ENCODE peak calls at places on chromosomes 11 and 22, in eight cellular contexts. One of them, this sample, is unnamed. For H3K4me1, the result is how much of the 10 kb centered on the place peaks cover.

GRCh38 chr11:46075168-46075567 is 46.1 kb downstream of the PHF21A start:
- DNase-seq in neural progenitor cell: no peak
- DNase-seq in small intestine: no peak
- DNase-seq in body of pancreas: no peak
- DNase-seq in cardiac muscle cell: no peak
- DNase-seq in upper lobe of left lung: no peak
- DNase-seq in CD8-positive, alpha-beta memory T cell: no peak
- DNase-seq in heart right ventricle: no peak
- DNase-seq in this sample: no peak

GRCh38 chr22:36036167-36036624 is 7.6 kb upstream of the RBFOX2 start:
- DNase-seq in CD8-positive, alpha-beta memory T cell: no peak
- DNase-seq in neural progenitor cell: no peak
- DNase-seq in small intestine: peak
- DNase-seq in heart right ventricle: no peak
- DNase-seq in cardiac muscle cell: no peak
- DNase-seq in body of pancreas: no peak
- DNase-seq in upper lobe of left lung: no peak
- DNase-seq in this sample: no peak

GRCh38 chr11:126109941-126110731 is 47.5 kb upstream of the CDON start:
- DNase-seq in upper lobe of left lung: no peak
- DNase-seq in body of pancreas: no peak
- DNase-seq in cardiac muscle cell: no peak
- DNase-seq in CD8-positive, alpha-beta memory T cell: no peak
- DNase-seq in small intestine: no peak
- DNase-seq in neural progenitor cell: no peak
- DNase-seq in heart right ventricle: peak
- DNase-seq in this sample: peak

GRCh38 chr11:61270354-61271070 is 24.6 kb downstream of the VWCE start:
- DNase-seq in body of pancreas: no peak
- DNase-seq in small intestine: no peak
- DNase-seq in CD8-positive, alpha-beta memory T cell: no peak
- DNase-seq in upper lobe of left lung: no peak
- DNase-seq in cardiac muscle cell: no peak
- DNase-seq in neural progenitor cell: no peak
- DNase-seq in heart right ventricle: no peak
- DNase-seq in this sample: no peak

GRCh38 chr22:46800102-46800857 is 37.8 kb downstream of the TBC1D22A start:
- DNase-seq in heart right ventricle: no peak
- DNase-seq in neural progenitor cell: no peak
- DNase-seq in CD8-positive, alpha-beta memory T cell: no peak
- DNase-seq in cardiac muscle cell: no peak
- DNase-seq in upper lobe of left lung: no peak
- DNase-seq in body of pancreas: no peak
- DNase-seq in small intestine: no peak
- DNase-seq in this sample: no peak

GRCh38 chr22:26610072-26610958 is 7.5 kb downstream of the CRYBB1 start:
- DNase-seq in body of pancreas: no peak
- DNase-seq in upper lobe of left lung: no peak
- DNase-seq in neural progenitor cell: no peak
- DNase-seq in small intestine: peak
- DNase-seq in heart right ventricle: peak
- DNase-seq in cardiac muscle cell: no peak
- DNase-seq in CD8-positive, alpha-beta memory T cell: peak
- DNase-seq in this sample: peak

GRCh38 chr11:109772846-109773400 is 320.3 kb upstream of the ZC3H12C start:
- DNase-seq in cardiac muscle cell: no peak
- DNase-seq in CD8-positive, alpha-beta memory T cell: no peak
- DNase-seq in neural progenitor cell: no peak
- DNase-seq in heart right ventricle: no peak
- DNase-seq in body of pancreas: no peak
- DNase-seq in small intestine: no peak
- DNase-seq in upper lobe of left lung: no peak
- DNase-seq in this sample: no peak

GRCh38 chr11:60951909-60952741 is at the start of gene SLC15A3:
- DNase-seq in cardiac muscle cell: no peak
- DNase-seq in neural progenitor cell: peak
- DNase-seq in CD8-positive, alpha-beta memory T cell: peak
- DNase-seq in heart right ventricle: peak
- DNase-seq in small intestine: peak
- DNase-seq in upper lobe of left lung: peak
- DNase-seq in body of pancreas: no peak
- DNase-seq in this sample: peak

GRCh38 chr22:50730013-50730891 is 7.8 kb upstream of the ACR start:
- DNase-seq in upper lobe of left lung: peak
- DNase-seq in heart right ventricle: no peak
- DNase-seq in body of pancreas: no peak
- DNase-seq in CD8-positive, alpha-beta memory T cell: no peak
- DNase-seq in neural progenitor cell: no peak
- DNase-seq in small intestine: no peak
- DNase-seq in cardiac muscle cell: no peak
- DNase-seq in this sample: no peak

GRCh38 chr11:89491141-89491690 is at the start of gene NOX4:
- DNase-seq in upper lobe of left lung: no peak
- DNase-seq in small intestine: no peak
- DNase-seq in heart right ventricle: peak
- DNase-seq in CD8-positive, alpha-beta memory T cell: no peak
- DNase-seq in neural progenitor cell: peak
- DNase-seq in cardiac muscle cell: peak
- DNase-seq in body of pancreas: no peak
- DNase-seq in this sample: peak

GRCh38 chr11:6095798-6096197 is 11.7 kb upstream of the OR56B4 start:
- DNase-seq in cardiac muscle cell: no peak
- DNase-seq in neural progenitor cell: no peak
- DNase-seq in upper lobe of left lung: no peak
- DNase-seq in small intestine: no peak
- DNase-seq in heart right ventricle: no peak
- DNase-seq in body of pancreas: no peak
- DNase-seq in CD8-positive, alpha-beta memory T cell: no peak
- DNase-seq in this sample: no peak
- H3K4me1 ChIP-seq in cardiac muscle cell: under half
- H3K4me1 ChIP-seq in neural progenitor cell: under half
- H3K4me1 ChIP-seq in upper lobe of left lung: under half
- H3K4me1 ChIP-seq in small intestine: under half
- H3K4me1 ChIP-seq in heart right ventricle: under half
- H3K4me1 ChIP-seq in body of pancreas: under half
- H3K4me1 ChIP-seq in CD8-positive, alpha-beta memory T cell: under half
- H3K4me1 ChIP-seq in this sample: under half

DNA sequence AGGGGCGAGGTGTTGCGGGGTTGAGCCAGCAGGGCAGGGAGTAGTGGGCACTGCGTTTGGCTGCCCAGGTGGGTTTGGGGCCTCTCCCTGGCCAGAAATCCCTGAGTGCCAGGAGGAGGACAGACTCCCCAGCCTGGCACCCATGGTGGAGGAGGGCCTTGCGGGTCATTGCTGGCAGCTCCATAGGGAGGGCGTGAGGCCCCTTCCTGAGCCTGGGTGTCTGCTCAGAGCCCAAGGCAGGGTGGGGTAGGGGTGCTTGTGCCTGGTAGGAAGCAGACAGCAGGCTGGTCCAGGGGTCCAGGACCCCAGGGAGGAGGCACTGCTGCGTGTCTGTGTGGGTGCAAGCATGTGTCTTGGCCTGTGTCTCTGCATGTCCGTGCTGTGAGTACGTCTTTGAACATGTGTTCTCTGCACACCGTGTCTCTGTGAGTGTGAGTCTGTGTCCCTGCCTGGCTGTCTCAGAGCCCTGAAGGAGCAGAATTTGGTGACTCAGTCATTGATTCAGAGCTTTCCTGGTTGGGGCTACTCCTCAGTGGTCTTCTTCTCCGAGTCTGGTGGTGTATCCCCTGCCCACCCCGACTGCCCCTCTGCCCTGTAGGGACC is 3.9 kb downstream of the TSPAN4 start:
- DNase-seq in body of pancreas: no peak
- DNase-seq in small intestine: no peak
- DNase-seq in CD8-positive, alpha-beta memory T cell: no peak
- DNase-seq in cardiac muscle cell: no peak
- DNase-seq in upper lobe of left lung: no peak
- DNase-seq in neural progenitor cell: no peak
- DNase-seq in heart right ventricle: no peak
- DNase-seq in this sample: no peak
- H3K4me1 ChIP-seq in body of pancreas: half or more
- H3K4me1 ChIP-seq in small intestine: under half
- H3K4me1 ChIP-seq in CD8-positive, alpha-beta memory T cell: under half
- H3K4me1 ChIP-seq in cardiac muscle cell: under half
- H3K4me1 ChIP-seq in upper lobe of left lung: under half
- H3K4me1 ChIP-seq in neural progenitor cell: under half
- H3K4me1 ChIP-seq in heart right ventricle: half or more
- H3K4me1 ChIP-seq in this sample: under half

DNA sequence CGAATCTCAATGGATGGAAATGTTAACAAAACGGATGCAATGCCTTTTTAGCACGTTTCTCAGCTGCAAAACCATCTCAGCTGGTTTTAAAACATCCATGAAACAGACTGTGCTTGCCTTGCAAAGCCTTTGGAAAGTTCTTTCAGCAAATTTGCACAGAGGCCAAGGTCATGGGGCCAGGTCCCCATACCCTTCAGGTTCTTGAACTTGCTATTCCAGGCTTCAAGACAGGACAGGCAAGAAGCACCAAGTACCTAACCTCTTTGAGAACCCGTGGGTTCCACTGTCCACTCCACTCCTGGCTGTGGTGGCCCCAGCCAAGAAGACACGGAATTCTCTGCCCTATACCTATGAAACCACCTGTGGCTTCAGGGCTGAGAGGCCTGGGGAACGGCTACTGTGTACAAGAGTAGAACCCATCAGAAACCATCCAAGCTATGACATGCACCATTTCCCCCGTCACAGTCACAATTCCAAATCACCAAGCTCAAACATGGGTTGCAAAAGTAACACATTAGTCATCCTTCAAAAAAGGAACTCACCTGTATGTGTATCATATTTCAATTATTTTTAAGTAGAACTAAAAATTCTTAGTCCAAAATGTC is 17.0 kb downstream of the TNKS1BP1 start:
- DNase-seq in CD8-positive, alpha-beta memory T cell: no peak
- DNase-seq in cardiac muscle cell: no peak
- DNase-seq in body of pancreas: no peak
- DNase-seq in small intestine: no peak
- DNase-seq in heart right ventricle: no peak
- DNase-seq in upper lobe of left lung: no peak
- DNase-seq in neural progenitor cell: no peak
- DNase-seq in this sample: no peak
- H3K4me1 ChIP-seq in CD8-positive, alpha-beta memory T cell: under half
- H3K4me1 ChIP-seq in cardiac muscle cell: under half
- H3K4me1 ChIP-seq in body of pancreas: half or more
- H3K4me1 ChIP-seq in small intestine: under half
- H3K4me1 ChIP-seq in heart right ventricle: half or more
- H3K4me1 ChIP-seq in upper lobe of left lung: half or more
- H3K4me1 ChIP-seq in neural progenitor cell: under half
- H3K4me1 ChIP-seq in this sample: half or more

GRCh38 chr11:69654001-69654659 is 13.2 kb downstream of the CCND1 start:
- DNase-seq in body of pancreas: no peak
- DNase-seq in cardiac muscle cell: no peak
- DNase-seq in neural progenitor cell: no peak
- DNase-seq in upper lobe of left lung: no peak
- DNase-seq in CD8-positive, alpha-beta memory T cell: no peak
- DNase-seq in small intestine: no peak
- DNase-seq in heart right ventricle: no peak
- DNase-seq in this sample: no peak
- H3K4me1 ChIP-seq in body of pancreas: under half
- H3K4me1 ChIP-seq in cardiac muscle cell: under half
- H3K4me1 ChIP-seq in neural progenitor cell: under half
- H3K4me1 ChIP-seq in upper lobe of left lung: under half
- H3K4me1 ChIP-seq in CD8-positive, alpha-beta memory T cell: under half
- H3K4me1 ChIP-seq in small intestine: under half
- H3K4me1 ChIP-seq in heart right ventricle: under half
- H3K4me1 ChIP-seq in this sample: under half

DNA sequence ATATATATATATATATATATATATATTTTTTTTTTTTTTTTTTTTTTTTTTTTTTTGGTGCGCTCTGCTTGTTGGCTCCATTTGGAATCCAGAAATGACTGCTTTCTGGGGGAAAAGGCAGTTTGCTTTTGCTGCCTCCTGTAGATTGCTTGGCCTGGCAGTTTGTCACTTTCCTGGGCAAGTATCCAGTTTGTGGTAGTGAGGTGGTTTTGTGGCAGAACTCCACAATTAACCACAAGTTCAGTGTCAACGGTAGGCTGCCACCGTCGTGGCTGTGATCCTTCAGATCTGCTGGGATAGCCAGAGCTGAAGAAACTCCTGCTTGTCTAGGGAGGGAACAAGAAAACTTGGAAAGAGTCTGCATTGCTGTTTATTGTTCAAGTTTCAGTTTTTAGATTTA is 5.0 kb upstream of the PDE3B start:
- DNase-seq in CD8-positive, alpha-beta memory T cell: peak
- DNase-seq in small intestine: no peak
- DNase-seq in neural progenitor cell: no peak
- DNase-seq in cardiac muscle cell: no peak
- DNase-seq in upper lobe of left lung: peak
- DNase-seq in body of pancreas: no peak
- DNase-seq in heart right ventricle: no peak
- DNase-seq in this sample: no peak
- H3K4me1 ChIP-seq in CD8-positive, alpha-beta memory T cell: half or more
- H3K4me1 ChIP-seq in small intestine: under half
- H3K4me1 ChIP-seq in neural progenitor cell: under half
- H3K4me1 ChIP-seq in cardiac muscle cell: under half
- H3K4me1 ChIP-seq in upper lobe of left lung: under half
- H3K4me1 ChIP-seq in body of pancreas: under half
- H3K4me1 ChIP-seq in heart right ventricle: under half
- H3K4me1 ChIP-seq in this sample: under half

GRCh38 chr22:39446239-39446721 is 10.5 kb upstream of the MGAT3 start:
- DNase-seq in body of pancreas: no peak
- DNase-seq in small intestine: peak
- DNase-seq in cardiac muscle cell: no peak
- DNase-seq in upper lobe of left lung: no peak
- DNase-seq in neural progenitor cell: peak
- DNase-seq in CD8-positive, alpha-beta memory T cell: no peak
- DNase-seq in heart right ventricle: no peak
- DNase-seq in this sample: no peak
- H3K4me1 ChIP-seq in body of pancreas: under half
- H3K4me1 ChIP-seq in small intestine: under half
- H3K4me1 ChIP-seq in cardiac muscle cell: under half
- H3K4me1 ChIP-seq in upper lobe of left lung: under half
- H3K4me1 ChIP-seq in neural progenitor cell: under half
- H3K4me1 ChIP-seq in CD8-positive, alpha-beta memory T cell: under half
- H3K4me1 ChIP-seq in heart right ventricle: under half
- H3K4me1 ChIP-seq in this sample: under half

DNA sequence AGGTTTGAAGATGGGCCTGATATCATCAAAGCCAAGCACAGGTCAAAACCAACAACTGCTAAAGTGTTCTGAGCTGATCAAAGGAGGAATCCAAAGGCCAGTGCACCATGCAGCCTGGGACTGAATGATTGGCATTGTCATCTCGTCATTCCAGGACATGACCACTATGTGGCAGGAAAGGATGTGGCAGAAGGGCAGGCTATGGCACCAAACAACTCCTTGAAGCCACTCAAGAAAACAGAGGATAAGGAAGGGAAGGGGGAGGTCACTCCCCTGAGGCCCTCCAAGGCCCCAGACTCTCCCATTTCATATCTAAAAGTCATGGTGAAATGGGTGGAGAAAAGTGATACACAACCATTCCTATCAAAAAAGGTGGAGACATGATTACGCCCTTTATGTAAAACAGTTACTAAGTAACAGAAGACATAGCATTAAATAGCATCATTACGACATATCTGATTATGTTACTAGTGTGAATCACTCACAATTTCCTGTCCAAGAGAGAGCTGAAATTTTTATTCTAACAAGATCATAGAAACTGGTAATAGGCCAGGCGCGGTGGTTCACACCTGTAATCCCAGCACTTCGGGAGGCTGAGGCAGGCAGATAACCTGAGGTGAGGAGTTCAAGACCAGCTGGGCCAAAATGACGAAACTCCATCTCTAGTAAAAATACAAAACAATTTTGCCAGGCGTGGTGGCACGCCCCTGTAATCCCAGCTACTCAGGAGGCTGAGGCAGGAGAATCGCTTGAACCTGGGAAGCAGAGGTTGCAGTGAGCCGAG is 49.3 kb downstream of the AHNAK start:
- DNase-seq in heart right ventricle: no peak
- DNase-seq in upper lobe of left lung: peak
- DNase-seq in small intestine: peak
- DNase-seq in neural progenitor cell: peak
- DNase-seq in CD8-positive, alpha-beta memory T cell: no peak
- DNase-seq in cardiac muscle cell: no peak
- DNase-seq in body of pancreas: no peak
- DNase-seq in this sample: no peak
- H3K4me1 ChIP-seq in heart right ventricle: half or more
- H3K4me1 ChIP-seq in upper lobe of left lung: under half
- H3K4me1 ChIP-seq in small intestine: under half
- H3K4me1 ChIP-seq in neural progenitor cell: under half
- H3K4me1 ChIP-seq in CD8-positive, alpha-beta memory T cell: under half
- H3K4me1 ChIP-seq in cardiac muscle cell: under half
- H3K4me1 ChIP-seq in body of pancreas: under half
- H3K4me1 ChIP-seq in this sample: under half

This sample was measured in psoas muscle.